ENCODE peak calls at places on chromosomes 12 and 14, in four cellular contexts. One of them, this sample, is unnamed.
A peak's percentile ranks its signal among the peaks of the same experiment; 100 is the strongest.

GRCh38 chr12:96402061-96402460 is 1.8 kb upstream of the CDK17 start:
- DNase-seq in endothelial cell of umbilical vein: no peak
- DNase-seq in body of pancreas: no peak
- DNase-seq in CD8-positive, alpha-beta T cell: no peak
- DNase-seq in this sample: no peak

GRCh38 chr12:39272934-39273770 is 169.8 kb downstream of the KIF21A start:
- DNase-seq in endothelial cell of umbilical vein: peak; percentile 67
- DNase-seq in body of pancreas: peak; percentile 25
- DNase-seq in CD8-positive, alpha-beta T cell: no peak
- DNase-seq in this sample: peak; percentile 26

GRCh38 chr14:54002653-54003052 is 46.0 kb upstream of the BMP4 start:
- DNase-seq in endothelial cell of umbilical vein: no peak
- DNase-seq in body of pancreas: no peak
- DNase-seq in CD8-positive, alpha-beta T cell: no peak
- DNase-seq in this sample: no peak

GRCh38 chr12:120903382-120903817 is 758 bp downstream of the SPPL3 start:
- DNase-seq in endothelial cell of umbilical vein: peak; percentile 33
- DNase-seq in body of pancreas: peak; percentile 59
- DNase-seq in CD8-positive, alpha-beta T cell: peak; percentile 71
- DNase-seq in this sample: peak; percentile 29

GRCh38 chr14:71967709-71968108 is 35.5 kb downstream of the RGS6 start:
- DNase-seq in endothelial cell of umbilical vein: no peak
- DNase-seq in body of pancreas: no peak
- DNase-seq in CD8-positive, alpha-beta T cell: no peak
- DNase-seq in this sample: no peak

GRCh38 chr14:104856869-104857860 is 7.9 kb upstream of the CEP170B start:
- DNase-seq in endothelial cell of umbilical vein: no peak
- DNase-seq in body of pancreas: no peak
- DNase-seq in CD8-positive, alpha-beta T cell: no peak
- DNase-seq in this sample: no peak

GRCh38 chr12:92764820-92765219 is 62.0 kb downstream of the PLEKHG7 start:
- DNase-seq in endothelial cell of umbilical vein: no peak
- DNase-seq in body of pancreas: no peak
- DNase-seq in CD8-positive, alpha-beta T cell: no peak
- DNase-seq in this sample: no peak

GRCh38 chr12:46221255-46222128 is 47.4 kb downstream of the SLC38A1 start:
- DNase-seq in endothelial cell of umbilical vein: peak; percentile 62
- DNase-seq in body of pancreas: no peak
- DNase-seq in CD8-positive, alpha-beta T cell: no peak
- DNase-seq in this sample: no peak

GRCh38 chr12:89721291-89721987 is 12.8 kb upstream of the ATP2B1 start:
- DNase-seq in endothelial cell of umbilical vein: no peak
- DNase-seq in body of pancreas: no peak
- DNase-seq in CD8-positive, alpha-beta T cell: no peak
- DNase-seq in this sample: no peak

GRCh38 chr12:77954156-77954555 is 123.5 kb downstream of the NAV3 start:
- DNase-seq in endothelial cell of umbilical vein: peak; percentile 31
- DNase-seq in body of pancreas: no peak
- DNase-seq in CD8-positive, alpha-beta T cell: no peak
- DNase-seq in this sample: no peak

GRCh38 chr12:52496054-52496453 is 3.0 kb upstream of the KRT6A start:
- DNase-seq in endothelial cell of umbilical vein: no peak
- DNase-seq in body of pancreas: no peak
- DNase-seq in CD8-positive, alpha-beta T cell: no peak
- DNase-seq in this sample: no peak

GRCh38 chr12:120825337-120825736 is 78.8 kb downstream of the SPPL3 start:
- DNase-seq in endothelial cell of umbilical vein: no peak
- DNase-seq in body of pancreas: no peak
- DNase-seq in CD8-positive, alpha-beta T cell: no peak
- DNase-seq in this sample: no peak

GRCh38 chr12:71797506-71797905 is 42.1 kb upstream of the TBC1D15 start:
- DNase-seq in endothelial cell of umbilical vein: no peak
- DNase-seq in body of pancreas: no peak
- DNase-seq in CD8-positive, alpha-beta T cell: no peak
- DNase-seq in this sample: no peak

GRCh38 chr12:84362552-84362897 is 550.1 kb downstream of the SLC6A15 start:
- DNase-seq in endothelial cell of umbilical vein: no peak
- DNase-seq in body of pancreas: no peak
- DNase-seq in CD8-positive, alpha-beta T cell: no peak
- DNase-seq in this sample: no peak

GRCh38 chr12:118428643-118429042 is 52.3 kb downstream of the SUDS3 start:
- DNase-seq in endothelial cell of umbilical vein: no peak
- DNase-seq in body of pancreas: no peak
- DNase-seq in CD8-positive, alpha-beta T cell: no peak
- DNase-seq in this sample: no peak

GRCh38 chr14:63276492-63277342 is 42.0 kb downstream of the GPHB5 start:
- DNase-seq in endothelial cell of umbilical vein: peak; percentile 64
- DNase-seq in body of pancreas: no peak
- DNase-seq in CD8-positive, alpha-beta T cell: no peak
- DNase-seq in this sample: peak; percentile 42

GRCh38 chr14:100721568-100721967 is 5.1 kb upstream of the DLK1 start:
- DNase-seq in endothelial cell of umbilical vein: no peak
- DNase-seq in body of pancreas: no peak
- DNase-seq in CD8-positive, alpha-beta T cell: no peak
- DNase-seq in this sample: no peak

GRCh38 chr12:6632026-6632978 is 3.5 kb downstream of the LPAR5 start:
- DNase-seq in endothelial cell of umbilical vein: no peak
- DNase-seq in body of pancreas: no peak
- DNase-seq in CD8-positive, alpha-beta T cell: peak; percentile 65
- DNase-seq in this sample: peak; percentile 91

GRCh38 chr14:77498120-77498979 is at the start of gene ISM2:
- DNase-seq in endothelial cell of umbilical vein: peak; percentile 12
- DNase-seq in body of pancreas: peak; percentile 32
- DNase-seq in CD8-positive, alpha-beta T cell: peak; percentile 22
- DNase-seq in this sample: no peak
- H3K4me3 ChIP-seq in endothelial cell of umbilical vein: peak within 1 kb of the TSS; percentile 35
- H3K4me3 ChIP-seq in body of pancreas: peak within 1 kb of the TSS; percentile 16
- H3K4me3 ChIP-seq in CD8-positive, alpha-beta T cell: peak within 1 kb of the TSS; percentile 33
- H3K4me3 ChIP-seq in this sample: no peak within 1 kb of the TSS

GRCh38 chr12:26195250-26195640 is at the start of gene SSPN:
- DNase-seq in endothelial cell of umbilical vein: peak; percentile 46
- DNase-seq in body of pancreas: peak; percentile 79
- DNase-seq in CD8-positive, alpha-beta T cell: no peak
- DNase-seq in this sample: no peak
- H3K4me3 ChIP-seq in endothelial cell of umbilical vein: peak within 1 kb of the TSS; percentile 0
- H3K4me3 ChIP-seq in body of pancreas: peak within 1 kb of the TSS; percentile 83
- H3K4me3 ChIP-seq in CD8-positive, alpha-beta T cell: no peak within 1 kb of the TSS
- H3K4me3 ChIP-seq in this sample: no peak within 1 kb of the TSS

DNA sequence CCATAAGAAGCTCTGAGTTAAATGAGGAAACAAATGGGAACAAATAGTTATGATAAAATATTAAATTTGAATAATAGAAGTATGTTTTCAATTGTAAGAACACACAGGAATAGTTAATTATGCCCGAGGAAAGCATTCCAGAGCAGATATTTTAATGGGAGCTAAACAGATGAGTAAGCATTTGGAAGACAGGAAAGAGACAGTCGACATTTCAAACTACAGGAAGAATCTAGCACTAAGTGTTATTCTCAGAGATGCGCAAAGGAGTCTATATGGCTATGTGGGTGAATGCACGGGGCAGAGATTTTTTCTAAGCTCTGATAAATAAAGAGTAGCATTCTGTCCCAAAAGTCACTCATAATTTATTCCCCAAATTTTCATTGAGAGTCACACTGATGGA is 64.5 kb upstream of the SSTR1 start:
- DNase-seq in endothelial cell of umbilical vein: no peak
- DNase-seq in body of pancreas: no peak
- DNase-seq in CD8-positive, alpha-beta T cell: no peak
- DNase-seq in this sample: no peak
- H3K4me3 ChIP-seq in endothelial cell of umbilical vein: no peak overlapping the region
- H3K4me3 ChIP-seq in body of pancreas: no peak overlapping the region
- H3K4me3 ChIP-seq in CD8-positive, alpha-beta T cell: no peak overlapping the region
- H3K4me3 ChIP-seq in this sample: no peak overlapping the region

DNA sequence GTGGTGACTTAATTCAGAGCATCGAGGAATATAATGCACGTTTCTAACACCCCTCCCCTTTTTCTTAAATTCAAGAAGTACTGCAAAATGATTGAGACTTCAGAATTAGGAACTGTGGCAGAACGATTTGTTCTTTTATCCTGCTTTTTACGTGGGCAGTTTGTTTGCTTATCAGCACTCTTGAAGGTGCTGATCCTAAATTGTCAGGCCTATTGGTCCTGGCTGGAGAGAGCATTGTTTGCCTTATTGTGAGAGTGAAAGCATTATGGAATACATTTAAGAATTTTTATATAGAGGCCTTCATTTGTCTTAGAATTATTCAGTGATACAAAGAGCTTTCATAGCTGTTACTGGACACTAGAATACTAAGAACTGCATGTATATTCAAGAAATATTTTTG is 59.1 kb downstream of the TMTC2 start:
- DNase-seq in endothelial cell of umbilical vein: no peak
- DNase-seq in body of pancreas: no peak
- DNase-seq in CD8-positive, alpha-beta T cell: no peak
- DNase-seq in this sample: no peak
- H3K4me3 ChIP-seq in endothelial cell of umbilical vein: no peak overlapping the region
- H3K4me3 ChIP-seq in body of pancreas: no peak overlapping the region
- H3K4me3 ChIP-seq in CD8-positive, alpha-beta T cell: no peak overlapping the region
- H3K4me3 ChIP-seq in this sample: no peak overlapping the region

GRCh38 chr14:26873556-26873955 is 275.7 kb upstream of the NOVA1 start:
- DNase-seq in endothelial cell of umbilical vein: no peak
- DNase-seq in body of pancreas: no peak
- DNase-seq in CD8-positive, alpha-beta T cell: no peak
- DNase-seq in this sample: no peak
- H3K4me3 ChIP-seq in endothelial cell of umbilical vein: no peak overlapping the region
- H3K4me3 ChIP-seq in body of pancreas: no peak overlapping the region
- H3K4me3 ChIP-seq in CD8-positive, alpha-beta T cell: no peak overlapping the region
- H3K4me3 ChIP-seq in this sample: no peak overlapping the region

GRCh38 chr12:21710944-21711343 is 53.3 kb upstream of the LDHB start:
- DNase-seq in endothelial cell of umbilical vein: no peak
- DNase-seq in body of pancreas: no peak
- DNase-seq in CD8-positive, alpha-beta T cell: no peak
- DNase-seq in this sample: no peak
- H3K4me3 ChIP-seq in endothelial cell of umbilical vein: no peak overlapping the region
- H3K4me3 ChIP-seq in body of pancreas: no peak overlapping the region
- H3K4me3 ChIP-seq in CD8-positive, alpha-beta T cell: no peak overlapping the region
- H3K4me3 ChIP-seq in this sample: no peak overlapping the region

DNA sequence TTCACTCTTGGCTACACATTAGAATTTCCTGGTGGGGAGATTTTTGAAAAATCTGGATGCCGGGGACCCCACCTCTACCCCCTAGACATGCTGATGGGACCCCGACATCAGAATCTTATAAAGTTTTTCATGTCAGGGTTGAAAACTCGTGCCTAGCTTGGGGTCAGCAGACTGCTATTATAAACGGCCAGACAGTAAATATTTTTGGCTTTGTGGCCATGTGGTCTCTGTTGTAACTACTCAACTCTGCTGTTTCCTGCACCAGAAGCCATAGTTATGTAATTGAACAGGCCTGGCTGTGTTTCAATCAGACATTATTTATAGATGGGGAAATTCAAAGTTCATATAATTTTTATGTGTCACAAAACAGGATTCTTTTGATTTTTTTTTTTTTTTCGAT is 41.6 kb downstream of the ACACB start:
- DNase-seq in endothelial cell of umbilical vein: no peak
- DNase-seq in body of pancreas: no peak
- DNase-seq in CD8-positive, alpha-beta T cell: no peak
- DNase-seq in this sample: no peak
- H3K4me3 ChIP-seq in endothelial cell of umbilical vein: no peak overlapping the region
- H3K4me3 ChIP-seq in body of pancreas: no peak overlapping the region
- H3K4me3 ChIP-seq in CD8-positive, alpha-beta T cell: no peak overlapping the region
- H3K4me3 ChIP-seq in this sample: no peak overlapping the region

DNA sequence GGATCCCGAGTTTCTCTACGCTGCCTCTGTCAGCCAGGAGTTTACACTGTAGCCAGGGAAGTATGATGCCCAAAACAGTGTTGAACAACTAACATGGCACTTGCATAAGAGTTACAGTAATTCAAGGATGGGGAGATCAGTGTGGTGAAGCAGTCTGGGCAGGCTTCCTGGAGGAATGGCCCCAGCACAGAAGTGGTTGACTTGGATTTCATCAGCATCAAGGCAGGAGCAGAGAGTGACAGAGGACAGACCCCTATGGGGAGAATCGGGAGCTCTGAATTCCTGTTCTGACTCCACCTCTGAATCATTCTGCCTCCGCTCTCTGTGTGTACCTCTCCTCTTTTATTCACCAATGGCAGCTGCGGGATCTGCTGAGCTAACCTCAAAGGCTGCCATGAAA is 124.5 kb downstream of the KCNA5 start:
- DNase-seq in endothelial cell of umbilical vein: no peak
- DNase-seq in body of pancreas: no peak
- DNase-seq in CD8-positive, alpha-beta T cell: no peak
- DNase-seq in this sample: no peak
- H3K4me3 ChIP-seq in endothelial cell of umbilical vein: no peak overlapping the region
- H3K4me3 ChIP-seq in body of pancreas: no peak overlapping the region
- H3K4me3 ChIP-seq in CD8-positive, alpha-beta T cell: no peak overlapping the region
- H3K4me3 ChIP-seq in this sample: no peak overlapping the region

GRCh38 chr14:76456891-76457586 is 81.1 kb downstream of the ESRRB start:
- DNase-seq in endothelial cell of umbilical vein: no peak
- DNase-seq in body of pancreas: no peak
- DNase-seq in CD8-positive, alpha-beta T cell: no peak
- DNase-seq in this sample: no peak
- H3K4me3 ChIP-seq in endothelial cell of umbilical vein: no peak overlapping the region
- H3K4me3 ChIP-seq in body of pancreas: no peak overlapping the region
- H3K4me3 ChIP-seq in CD8-positive, alpha-beta T cell: no peak overlapping the region
- H3K4me3 ChIP-seq in this sample: no peak overlapping the region

This sample was measured in Jurkat, Clone E6-1.